ENCODE peak calls at places on chromosomes 12 and 14, in seven cellular contexts. T is HCT116, I is neural progenitor cell, G is hepatocyte, O is GM23248, H is GM23338, D is MM.1S. M is an unnamed sample.

GRCh38 chr14:89618821-89619551 is 202.0 kb upstream of the FOXN3 start:
- DNase-seq in T (peak), I (peak), G (peak), O (peak), H (peak), D (peak), M (peak)

GRCh38 chr12:56987011-56987410 is 19.3 kb downstream of the ZBTB39 start:
- DNase-seq in T (no peak), I (no peak), G (no peak), O (no peak), H (no peak), D (no peak), M (no peak)

GRCh38 chr12:12209043-12209442 is 57.8 kb downstream of the LRP6 start:
- DNase-seq in T (no peak), I (no peak), G (no peak), O (peak), H (no peak), D (no peak), M (no peak)

GRCh38 chr14:55240526-55241178 is 30.6 kb upstream of the FBXO34 start:
- DNase-seq in T (no peak), I (peak), G (peak), O (peak), H (peak), D (no peak), M (no peak)

GRCh38 chr14:31395572-31396205 is 24.7 kb downstream of the HEATR5A start:
- DNase-seq in T (no peak), I (no peak), G (no peak), O (peak), H (no peak), D (no peak), M (no peak)

GRCh38 chr14:38481939-38482678 is 226.2 kb upstream of the CLEC14A start:
- DNase-seq in T (no peak), I (no peak), G (peak), O (peak), H (peak), D (no peak), M (peak)

GRCh38 chr12:132430838-132431826 is 58.8 kb upstream of the FBRSL1 start:
- DNase-seq in T (no peak), I (no peak), G (no peak), O (no peak), H (peak), D (no peak), M (no peak)

GRCh38 chr14:91714805-91715204 is 17.1 kb downstream of the CATSPERB start:
- DNase-seq in T (no peak), I (peak), G (no peak), O (no peak), H (peak), D (no peak), M (no peak)

GRCh38 chr14:96484391-96484790 is 17.8 kb upstream of the PAPOLA start:
- DNase-seq in T (no peak), I (no peak), G (no peak), O (no peak), H (no peak), D (no peak), M (peak)

GRCh38 chr12:88781909-88782308 is 201.6 kb upstream of the KITLG start:
- DNase-seq in T (no peak), I (no peak), G (no peak), O (peak), H (no peak), D (no peak), M (no peak)

GRCh38 chr14:65184032-65184764 is 81.9 kb upstream of the MAX start:
- DNase-seq in T (no peak), I (no peak), G (peak), O (peak), H (no peak), D (no peak), M (peak)

GRCh38 chr12:103181366-103182152 is 224.1 kb downstream of the ASCL1 start:
- DNase-seq in T (no peak), I (no peak), G (no peak), O (no peak), H (no peak), D (no peak), M (no peak)
- TF ChIP-seq EZH2phosphoT487 in T (no peak), I (no peak), G (no peak), O (no peak), H (no peak), D (no peak), M (no peak)

GRCh38 chr14:53149656-53150319 is 3.3 kb downstream of the DDHD1 start:
- DNase-seq in T (no peak), I (no peak), G (no peak), O (no peak), H (no peak), D (no peak), M (no peak)
- TF ChIP-seq EZH2 in T (no peak), I (no peak), G (no peak), O (no peak), H (no peak), D (no peak), M (no peak)

GRCh38 chr12:53048033-53048779 is 1.7 kb upstream of the TNS2 start:
- DNase-seq in T (no peak), I (peak), G (peak), O (peak), H (peak), D (no peak), M (peak)

GRCh38 chr12:53048780-53049401 is 974 bp upstream of the TNS2 start:
- DNase-seq in T (no peak), I (peak), G (peak), O (peak), H (peak), D (no peak), M (no peak)

GRCh38 chr12:53046655-53047220 is 3.1 kb upstream of the TNS2 start:
- DNase-seq in T (no peak), I (peak), G (no peak), O (peak), H (peak), D (peak), M (no peak)

GRCh38 chr12:53045646-53046045 is 4.2 kb upstream of the TNS2 start:
- DNase-seq in T (no peak), I (no peak), G (peak), O (peak), H (no peak), D (no peak), M (no peak)

DNA sequence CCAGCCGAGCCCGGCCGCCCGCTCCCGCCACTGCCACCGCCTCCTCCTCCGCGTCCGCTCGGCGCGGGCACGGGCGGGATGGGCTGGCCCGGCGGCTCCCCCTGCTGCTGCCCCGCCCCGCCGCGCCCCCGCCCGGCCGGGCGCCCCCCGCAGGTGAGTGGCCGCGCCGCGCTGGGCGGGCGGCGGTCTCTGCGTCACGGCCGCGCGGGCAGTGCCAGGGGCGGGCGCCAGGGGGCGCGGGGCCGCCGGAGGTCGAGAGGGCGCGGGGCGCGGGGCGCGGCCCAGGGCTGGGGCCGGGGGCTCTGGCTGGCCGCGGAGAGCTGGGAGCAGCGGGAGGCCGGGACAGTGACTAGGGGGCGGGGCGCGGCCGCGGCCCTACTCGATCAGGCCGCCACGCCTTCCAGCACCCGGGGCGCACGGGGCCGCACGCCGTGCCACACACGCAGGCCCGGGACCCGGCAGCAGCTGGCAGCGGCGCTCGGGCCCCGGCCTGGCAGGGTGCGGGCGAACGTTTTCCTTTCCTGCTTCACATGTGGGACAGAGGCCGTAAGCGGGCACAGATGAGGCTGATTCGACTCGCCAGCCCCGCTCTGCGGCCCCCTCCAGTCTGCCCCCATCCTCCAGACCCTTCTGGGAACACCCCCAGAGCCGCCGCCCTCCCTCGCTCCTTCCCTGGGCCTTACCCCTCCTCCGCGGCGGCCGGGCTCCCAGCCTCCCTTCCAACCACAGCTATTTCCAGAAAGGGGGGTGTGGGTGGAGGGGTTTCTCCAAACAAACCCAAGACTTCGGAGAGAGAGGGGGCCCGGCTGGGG is 2.4 kb upstream of the TNS2 start:
- DNase-seq in T (no peak), I (peak), G (peak), O (peak), H (peak), D (peak), M (peak)
- TF ChIP-seq EZH2phosphoT487 in T (no peak), I (no peak), G (no peak), O (no peak), H (no peak), D (no peak), M (no peak)

GRCh38 chr14:60647081-60647836 is 2.0 kb downstream of the SIX1 start:
- DNase-seq in T (no peak), I (peak), G (peak), O (peak), H (peak), D (no peak), M (peak)
- TF ChIP-seq EZH2 in T (no peak), I (no peak), G (peak), O (no peak), H (peak), D (no peak), M (no peak)

GRCh38 chr14:58815046-58815701 is 177.4 kb downstream of the DACT1 start:
- DNase-seq in T (no peak), I (no peak), G (no peak), O (peak), H (no peak), D (no peak), M (peak)
- TF ChIP-seq EZH2phosphoT487 in T (no peak), I (no peak), G (no peak), O (peak), H (no peak), D (no peak), M (no peak)

GRCh38 chr14:76309572-76310551 is 66.1 kb upstream of the ESRRB start:
- DNase-seq in T (no peak), I (peak), G (no peak), O (no peak), H (peak), D (no peak), M (no peak)
- TF ChIP-seq EZH2 in T (no peak), I (no peak), G (no peak), O (no peak), H (no peak), D (no peak), M (no peak)

GRCh38 chr14:101445278-101445677 is 116.0 kb upstream of the DIO3 start:
- DNase-seq in T (no peak), I (no peak), G (no peak), O (no peak), H (no peak), D (no peak), M (no peak)
- TF ChIP-seq EZH2phosphoT487 in T (no peak), I (no peak), G (no peak), O (no peak), H (no peak), D (no peak), M (no peak)

GRCh38 chr12:2125651-2126050 is 72.9 kb downstream of the CACNA1C start:
- DNase-seq in T (no peak), I (no peak), G (no peak), O (no peak), H (no peak), D (no peak), M (no peak)
- TF ChIP-seq EZH2 in T (no peak), I (no peak), G (no peak), O (no peak), H (no peak), D (no peak), M (no peak)